ENCODE peak calls at places on chromosomes 11 and 22, in five cellular contexts. One of them, this sample, is unnamed.

GRCh38 chr11:8018742-8019631 is 31.9 kb downstream of the EIF3F start:
- DNase-seq in posterior vena cava: peak
- DNase-seq in T47D: peak
- DNase-seq in NCI-H1092 treated with DMSO at 0.1 percent for 48 hours: peak
- DNase-seq in iPS DF 19.7: peak
- DNase-seq in this sample: peak

GRCh38 chr11:56783448-56784041 is 35.0 kb upstream of the OR9G4 start:
- DNase-seq in posterior vena cava: no peak
- DNase-seq in T47D: peak
- DNase-seq in NCI-H1092 treated with DMSO at 0.1 percent for 48 hours: peak
- DNase-seq in iPS DF 19.7: peak
- DNase-seq in this sample: peak

GRCh38 chr11:14094481-14095037 is 132.0 kb downstream of the SPON1 start:
- DNase-seq in posterior vena cava: no peak
- DNase-seq in T47D: no peak
- DNase-seq in NCI-H1092 treated with DMSO at 0.1 percent for 48 hours: no peak
- DNase-seq in iPS DF 19.7: no peak
- DNase-seq in this sample: no peak

GRCh38 chr11:37264783-37265182 is 666.7 kb upstream of the RAG2 start:
- DNase-seq in posterior vena cava: no peak
- DNase-seq in T47D: no peak
- DNase-seq in NCI-H1092 treated with DMSO at 0.1 percent for 48 hours: no peak
- DNase-seq in iPS DF 19.7: no peak
- DNase-seq in this sample: no peak

GRCh38 chr11:119673389-119674336 is 55.3 kb downstream of the NECTIN1 start:
- DNase-seq in posterior vena cava: no peak
- DNase-seq in T47D: no peak
- DNase-seq in NCI-H1092 treated with DMSO at 0.1 percent for 48 hours: no peak
- DNase-seq in iPS DF 19.7: no peak
- DNase-seq in this sample: no peak

GRCh38 chr11:45795379-45795778 is 9.6 kb upstream of the SLC35C1 start:
- DNase-seq in posterior vena cava: no peak
- DNase-seq in T47D: no peak
- DNase-seq in NCI-H1092 treated with DMSO at 0.1 percent for 48 hours: no peak
- DNase-seq in iPS DF 19.7: no peak
- DNase-seq in this sample: no peak

GRCh38 chr11:28521075-28521474 is 412.9 kb downstream of the METTL15 start:
- DNase-seq in posterior vena cava: no peak
- DNase-seq in T47D: peak
- DNase-seq in NCI-H1092 treated with DMSO at 0.1 percent for 48 hours: no peak
- DNase-seq in iPS DF 19.7: no peak
- DNase-seq in this sample: no peak

GRCh38 chr11:134975866-134976265 is 563.8 kb upstream of the B3GAT1 start:
- DNase-seq in posterior vena cava: no peak
- DNase-seq in T47D: no peak
- DNase-seq in NCI-H1092 treated with DMSO at 0.1 percent for 48 hours: no peak
- DNase-seq in iPS DF 19.7: no peak
- DNase-seq in this sample: no peak

GRCh38 chr22:37283393-37283937 is 1.2 kb downstream of the CYTH4 start:
- DNase-seq in posterior vena cava: no peak
- DNase-seq in T47D: no peak
- DNase-seq in NCI-H1092 treated with DMSO at 0.1 percent for 48 hours: no peak
- DNase-seq in iPS DF 19.7: no peak
- DNase-seq in this sample: no peak

GRCh38 chr22:35434061-35434750 is 34.3 kb downstream of the MCM5 start:
- DNase-seq in posterior vena cava: no peak
- DNase-seq in T47D: no peak
- DNase-seq in NCI-H1092 treated with DMSO at 0.1 percent for 48 hours: no peak
- DNase-seq in iPS DF 19.7: no peak
- DNase-seq in this sample: no peak

GRCh38 chr11:116736763-116737162 is 36.0 kb downstream of the BUD13 start:
- DNase-seq in posterior vena cava: no peak
- DNase-seq in T47D: peak
- DNase-seq in NCI-H1092 treated with DMSO at 0.1 percent for 48 hours: no peak
- DNase-seq in iPS DF 19.7: no peak
- DNase-seq in this sample: no peak

GRCh38 chr22:40415531-40416266 is 45.3 kb downstream of the SGSM3 start:
- DNase-seq in posterior vena cava: peak
- DNase-seq in T47D: no peak
- DNase-seq in NCI-H1092 treated with DMSO at 0.1 percent for 48 hours: no peak
- DNase-seq in iPS DF 19.7: no peak
- DNase-seq in this sample: peak

GRCh38 chr11:44626645-44627044 is 61.2 kb downstream of the CD82 start:
- DNase-seq in posterior vena cava: peak
- DNase-seq in T47D: no peak
- DNase-seq in NCI-H1092 treated with DMSO at 0.1 percent for 48 hours: no peak
- DNase-seq in iPS DF 19.7: no peak
- DNase-seq in this sample: no peak

GRCh38 chr11:46668480-46669085 is 31.8 kb downstream of the ARHGAP1 start:
- DNase-seq in posterior vena cava: peak
- DNase-seq in T47D: no peak
- DNase-seq in NCI-H1092 treated with DMSO at 0.1 percent for 48 hours: no peak
- DNase-seq in iPS DF 19.7: no peak
- DNase-seq in this sample: no peak

GRCh38 chr22:41353862-41354575 is 27.7 kb upstream of the TEF start:
- DNase-seq in posterior vena cava: no peak
- DNase-seq in T47D: no peak
- DNase-seq in NCI-H1092 treated with DMSO at 0.1 percent for 48 hours: no peak
- DNase-seq in iPS DF 19.7: no peak
- DNase-seq in this sample: no peak

GRCh38 chr11:7965386-7965785 is at the start of gene NLRP10:
- DNase-seq in posterior vena cava: no peak
- DNase-seq in T47D: no peak
- DNase-seq in NCI-H1092 treated with DMSO at 0.1 percent for 48 hours: no peak
- DNase-seq in iPS DF 19.7: no peak
- DNase-seq in this sample: no peak

GRCh38 chr11:46279393-46280099 is 2.1 kb downstream of the CREB3L1 start:
- DNase-seq in posterior vena cava: peak
- DNase-seq in T47D: no peak
- DNase-seq in NCI-H1092 treated with DMSO at 0.1 percent for 48 hours: peak
- DNase-seq in iPS DF 19.7: no peak
- DNase-seq in this sample: peak

GRCh38 chr11:68517121-68517741 is 56.7 kb downstream of the PPP6R3 start:
- DNase-seq in posterior vena cava: no peak
- DNase-seq in T47D: no peak
- DNase-seq in NCI-H1092 treated with DMSO at 0.1 percent for 48 hours: no peak
- DNase-seq in iPS DF 19.7: no peak
- DNase-seq in this sample: peak

GRCh38 chr11:130455493-130456127 is 7.2 kb downstream of the ADAMTS15 start:
- DNase-seq in posterior vena cava: no peak
- DNase-seq in T47D: no peak
- DNase-seq in NCI-H1092 treated with DMSO at 0.1 percent for 48 hours: no peak
- DNase-seq in iPS DF 19.7: no peak
- DNase-seq in this sample: no peak

GRCh38 chr22:37330200-37331033 is 48.1 kb downstream of the CYTH4 start:
- DNase-seq in posterior vena cava: no peak
- DNase-seq in T47D: peak
- DNase-seq in NCI-H1092 treated with DMSO at 0.1 percent for 48 hours: peak
- DNase-seq in iPS DF 19.7: peak
- DNase-seq in this sample: peak

GRCh38 chr22:37176464-37177061 is 11.5 kb downstream of the C1QTNF6 start:
- DNase-seq in posterior vena cava: peak
- DNase-seq in T47D: no peak
- DNase-seq in NCI-H1092 treated with DMSO at 0.1 percent for 48 hours: no peak
- DNase-seq in iPS DF 19.7: no peak
- DNase-seq in this sample: peak

GRCh38 chr11:65485820-65486219 is 13.0 kb upstream of the MALAT1 start:
- DNase-seq in posterior vena cava: peak
- DNase-seq in T47D: no peak
- DNase-seq in NCI-H1092 treated with DMSO at 0.1 percent for 48 hours: no peak
- DNase-seq in iPS DF 19.7: no peak
- DNase-seq in this sample: no peak

GRCh38 chr11:19907839-19908238 is 195.2 kb downstream of the NAV2 start:
- DNase-seq in posterior vena cava: no peak
- DNase-seq in T47D: no peak
- DNase-seq in NCI-H1092 treated with DMSO at 0.1 percent for 48 hours: no peak
- DNase-seq in iPS DF 19.7: no peak
- DNase-seq in this sample: no peak

GRCh38 chr22:31247726-31248125 is 35.6 kb downstream of the LIMK2 start:
- DNase-seq in posterior vena cava: no peak
- DNase-seq in T47D: peak
- DNase-seq in NCI-H1092 treated with DMSO at 0.1 percent for 48 hours: no peak
- DNase-seq in iPS DF 19.7: no peak
- DNase-seq in this sample: no peak

GRCh38 chr22:37905534-37906363 is at the start of gene MICALL1:
- DNase-seq in posterior vena cava: no peak
- DNase-seq in T47D: peak
- DNase-seq in NCI-H1092 treated with DMSO at 0.1 percent for 48 hours: peak
- DNase-seq in iPS DF 19.7: no peak
- DNase-seq in this sample: peak

This sample was measured in lung microvascular endothelial cell.